ENCODE peak calls at places on chromosomes 2 and 18, in ten cellular contexts. One of them, this sample, is unnamed.
A peak's percentile ranks its signal among the peaks of the same experiment; 100 is the strongest.

GRCh38 chr2:154425999-154426398 is 272.5 kb upstream of the KCNJ3 start:
- DNase-seq in Right ventricle myocardium superior: peak; percentile 44
- DNase-seq in NCI-H510A: no peak
- DNase-seq in OCI-LY7: no peak
- DNase-seq in chondrocyte: no peak
- DNase-seq in immature natural killer cell: no peak
- DNase-seq in T47D: no peak
- DNase-seq in fibroblast of mammary gland: no peak
- DNase-seq in lung: no peak
- DNase-seq in aorta: no peak
- DNase-seq in this sample: peak; percentile 48

GRCh38 chr18:70374154-70374553 is 85.3 kb downstream of the SOCS6 start:
- DNase-seq in aorta: no peak
- DNase-seq in OCI-LY7: no peak
- DNase-seq in Right ventricle myocardium superior: no peak
- DNase-seq in fibroblast of mammary gland: no peak
- DNase-seq in chondrocyte: no peak
- DNase-seq in immature natural killer cell: no peak
- DNase-seq in NCI-H510A: no peak
- DNase-seq in lung: no peak
- DNase-seq in T47D: no peak
- DNase-seq in this sample: no peak

GRCh38 chr2:15874854-15875776 is 65.2 kb upstream of the MYCN start:
- DNase-seq in immature natural killer cell: no peak
- DNase-seq in Right ventricle myocardium superior: no peak
- DNase-seq in aorta: no peak
- DNase-seq in T47D: no peak
- DNase-seq in NCI-H510A: no peak
- DNase-seq in OCI-LY7: no peak
- DNase-seq in lung: no peak
- DNase-seq in fibroblast of mammary gland: no peak
- DNase-seq in chondrocyte: no peak
- DNase-seq in this sample: no peak

GRCh38 chr18:23612434-23613090 is 26.3 kb upstream of the NPC1 start:
- DNase-seq in aorta: no peak
- DNase-seq in Right ventricle myocardium superior: no peak
- DNase-seq in NCI-H510A: no peak
- DNase-seq in lung: peak; percentile 42
- DNase-seq in immature natural killer cell: no peak
- DNase-seq in chondrocyte: no peak
- DNase-seq in OCI-LY7: no peak
- DNase-seq in T47D: no peak
- DNase-seq in fibroblast of mammary gland: no peak
- DNase-seq in this sample: no peak

GRCh38 chr18:73975266-73975665 is 172.4 kb downstream of the FBXO15 start:
- DNase-seq in aorta: no peak
- DNase-seq in lung: no peak
- DNase-seq in immature natural killer cell: no peak
- DNase-seq in T47D: no peak
- DNase-seq in NCI-H510A: no peak
- DNase-seq in OCI-LY7: no peak
- DNase-seq in chondrocyte: no peak
- DNase-seq in Right ventricle myocardium superior: no peak
- DNase-seq in fibroblast of mammary gland: peak; percentile 87
- DNase-seq in this sample: no peak

GRCh38 chr2:47058061-47058931 is 96.8 kb downstream of the STPG4 start:
- DNase-seq in Right ventricle myocardium superior: peak; percentile 65
- DNase-seq in NCI-H510A: no peak
- DNase-seq in fibroblast of mammary gland: peak; percentile 92
- DNase-seq in T47D: no peak
- DNase-seq in OCI-LY7: no peak
- DNase-seq in chondrocyte: no peak
- DNase-seq in aorta: peak; percentile 75
- DNase-seq in immature natural killer cell: no peak
- DNase-seq in lung: no peak
- DNase-seq in this sample: no peak

GRCh38 chr2:101435011-101435862 is 39.7 kb downstream of the RFX8 start:
- DNase-seq in lung: no peak
- DNase-seq in OCI-LY7: no peak
- DNase-seq in aorta: no peak
- DNase-seq in NCI-H510A: no peak
- DNase-seq in fibroblast of mammary gland: peak; percentile 82
- DNase-seq in immature natural killer cell: no peak
- DNase-seq in T47D: no peak
- DNase-seq in Right ventricle myocardium superior: no peak
- DNase-seq in chondrocyte: no peak
- DNase-seq in this sample: peak; percentile 47

GRCh38 chr18:21218862-21219261 is 23.2 kb upstream of the GREB1L start:
- DNase-seq in lung: no peak
- DNase-seq in chondrocyte: no peak
- DNase-seq in Right ventricle myocardium superior: no peak
- DNase-seq in NCI-H510A: no peak
- DNase-seq in immature natural killer cell: no peak
- DNase-seq in T47D: no peak
- DNase-seq in OCI-LY7: no peak
- DNase-seq in fibroblast of mammary gland: no peak
- DNase-seq in aorta: no peak
- DNase-seq in this sample: no peak

GRCh38 chr2:239019193-239019581 is 171.3 kb downstream of the TWIST2 start:
- DNase-seq in chondrocyte: no peak
- DNase-seq in immature natural killer cell: no peak
- DNase-seq in lung: no peak
- DNase-seq in T47D: no peak
- DNase-seq in Right ventricle myocardium superior: peak; percentile 18
- DNase-seq in OCI-LY7: no peak
- DNase-seq in NCI-H510A: no peak
- DNase-seq in aorta: peak; percentile 54
- DNase-seq in fibroblast of mammary gland: no peak
- DNase-seq in this sample: no peak

GRCh38 chr2:128369126-128369555 is 50.5 kb upstream of the HS6ST1 start:
- DNase-seq in fibroblast of mammary gland: peak; percentile 11
- DNase-seq in lung: no peak
- DNase-seq in OCI-LY7: no peak
- DNase-seq in chondrocyte: no peak
- DNase-seq in immature natural killer cell: no peak
- DNase-seq in T47D: no peak
- DNase-seq in Right ventricle myocardium superior: peak; percentile 61
- DNase-seq in NCI-H510A: no peak
- DNase-seq in aorta: peak; percentile 68
- DNase-seq in this sample: no peak

GRCh38 chr2:85132834-85133637 is at the start of gene TCF7L1:
- DNase-seq in NCI-H510A: peak; percentile 69
- DNase-seq in OCI-LY7: no peak
- DNase-seq in chondrocyte: peak; percentile 96
- DNase-seq in aorta: peak; percentile 96
- DNase-seq in lung: peak; percentile 80
- DNase-seq in T47D: peak; percentile 92
- DNase-seq in immature natural killer cell: peak; percentile 14
- DNase-seq in fibroblast of mammary gland: peak; percentile 65
- DNase-seq in Right ventricle myocardium superior: peak; percentile 90
- DNase-seq in this sample: peak; percentile 89

GRCh38 chr2:237799060-237799428 is 465 bp downstream of the RBM44 start:
- DNase-seq in aorta: no peak
- DNase-seq in fibroblast of mammary gland: no peak
- DNase-seq in immature natural killer cell: no peak
- DNase-seq in NCI-H510A: no peak
- DNase-seq in T47D: no peak
- DNase-seq in Right ventricle myocardium superior: no peak
- DNase-seq in lung: no peak
- DNase-seq in OCI-LY7: no peak
- DNase-seq in chondrocyte: no peak
- DNase-seq in this sample: no peak

GRCh38 chr2:220696280-220696669 is 875.8 kb downstream of the EPHA4 start:
- DNase-seq in aorta: no peak
- DNase-seq in Right ventricle myocardium superior: no peak
- DNase-seq in immature natural killer cell: no peak
- DNase-seq in OCI-LY7: no peak
- DNase-seq in fibroblast of mammary gland: no peak
- DNase-seq in chondrocyte: no peak
- DNase-seq in lung: no peak
- DNase-seq in NCI-H510A: no peak
- DNase-seq in T47D: no peak
- DNase-seq in this sample: no peak

GRCh38 chr2:12728221-12728777 is 11.6 kb downstream of the TRIB2 start:
- DNase-seq in immature natural killer cell: peak; percentile 70
- DNase-seq in T47D: no peak
- DNase-seq in OCI-LY7: peak; percentile 91
- DNase-seq in Right ventricle myocardium superior: no peak
- DNase-seq in NCI-H510A: no peak
- DNase-seq in chondrocyte: no peak
- DNase-seq in aorta: no peak
- DNase-seq in lung: no peak
- DNase-seq in fibroblast of mammary gland: no peak
- DNase-seq in this sample: no peak

GRCh38 chr18:67597759-67598158 is 81.2 kb upstream of the DSEL start:
- DNase-seq in Right ventricle myocardium superior: no peak
- DNase-seq in NCI-H510A: no peak
- DNase-seq in OCI-LY7: no peak
- DNase-seq in aorta: no peak
- DNase-seq in chondrocyte: no peak
- DNase-seq in immature natural killer cell: no peak
- DNase-seq in fibroblast of mammary gland: no peak
- DNase-seq in T47D: no peak
- DNase-seq in lung: no peak
- DNase-seq in this sample: no peak

GRCh38 chr2:214881647-214882205 is 72.2 kb upstream of the BARD1 start:
- DNase-seq in NCI-H510A: no peak
- DNase-seq in chondrocyte: no peak
- DNase-seq in immature natural killer cell: no peak
- DNase-seq in Right ventricle myocardium superior: no peak
- DNase-seq in fibroblast of mammary gland: peak; percentile 20
- DNase-seq in lung: no peak
- DNase-seq in T47D: no peak
- DNase-seq in aorta: no peak
- DNase-seq in OCI-LY7: no peak
- DNase-seq in this sample: no peak

GRCh38 chr2:231134910-231135650 is 10.2 kb upstream of the HTR2B start:
- DNase-seq in OCI-LY7: no peak
- DNase-seq in chondrocyte: no peak
- DNase-seq in lung: no peak
- DNase-seq in T47D: no peak
- DNase-seq in Right ventricle myocardium superior: no peak
- DNase-seq in immature natural killer cell: no peak
- DNase-seq in NCI-H510A: peak; percentile 53
- DNase-seq in aorta: no peak
- DNase-seq in fibroblast of mammary gland: no peak
- DNase-seq in this sample: no peak

GRCh38 chr18:76524900-76525698 is 30.1 kb upstream of the ZNF516 start:
- DNase-seq in aorta: no peak
- DNase-seq in Right ventricle myocardium superior: no peak
- DNase-seq in lung: no peak
- DNase-seq in fibroblast of mammary gland: peak; percentile 66
- DNase-seq in chondrocyte: no peak
- DNase-seq in T47D: peak; percentile 24
- DNase-seq in OCI-LY7: no peak
- DNase-seq in NCI-H510A: peak; percentile 92
- DNase-seq in immature natural killer cell: peak; percentile 14
- DNase-seq in this sample: no peak

GRCh38 chr2:114039681-114040080 is 149.8 kb downstream of the ACTR3 start:
- DNase-seq in T47D: no peak
- DNase-seq in lung: no peak
- DNase-seq in immature natural killer cell: no peak
- DNase-seq in fibroblast of mammary gland: no peak
- DNase-seq in OCI-LY7: no peak
- DNase-seq in Right ventricle myocardium superior: no peak
- DNase-seq in chondrocyte: no peak
- DNase-seq in aorta: no peak
- DNase-seq in NCI-H510A: no peak
- DNase-seq in this sample: no peak

This sample was measured in left cardiac atrium.